ENCODE peak calls at places on chromosomes 16 and 17, in eight cellular contexts. One of them, this sample, is unnamed.

GRCh38 chr17:76922084-76922483 is 53.9 kb downstream of the MGAT5B start:
- DNase-seq in activated CD8-positive, alpha-beta memory T cell treated with anti-CD3 and anti-CD28 coated beads for 24 hours: no peak
- DNase-seq in activated naive CD8-positive, alpha-beta T cell treated with anti-CD3 and anti-CD28 coated beads, Interleukin-2, amount 50 U/mL, for 24 hours: no peak
- DNase-seq in stimulated activated CD4-positive, alpha-beta T cell treated with anti-CD3 and anti-CD28 coated beads, TNF-alpha, amount 100 ng/mL, for 4 hours: no peak
- DNase-seq in Peyer's patch: no peak
- DNase-seq in mesenchymal stem cell: no peak
- DNase-seq in activated CD4-positive, alpha-beta T cell treated with anti-CD3 and anti-CD28 coated beads, Interleukin-2, amount 10 ng/mL, durations not matched to agents 24 days and 14 days: no peak
- DNase-seq in nucleus accumbens: no peak
- DNase-seq in this sample: no peak

GRCh38 chr17:78991017-78991783 is 11.5 kb upstream of the LGALS3BP start:
- DNase-seq in activated CD8-positive, alpha-beta memory T cell treated with anti-CD3 and anti-CD28 coated beads for 24 hours: no peak
- DNase-seq in Peyer's patch: peak
- DNase-seq in activated naive CD8-positive, alpha-beta T cell treated with anti-CD3 and anti-CD28 coated beads, Interleukin-2, amount 50 U/mL, for 24 hours: no peak
- DNase-seq in activated CD4-positive, alpha-beta T cell treated with anti-CD3 and anti-CD28 coated beads, Interleukin-2, amount 10 ng/mL, durations not matched to agents 24 days and 14 days: no peak
- DNase-seq in stimulated activated CD4-positive, alpha-beta T cell treated with anti-CD3 and anti-CD28 coated beads, TNF-alpha, amount 100 ng/mL, for 4 hours: no peak
- DNase-seq in nucleus accumbens: no peak
- DNase-seq in mesenchymal stem cell: no peak
- DNase-seq in this sample: no peak

GRCh38 chr17:6660101-6660500 is 8.5 kb downstream of the C17orf100 start:
- DNase-seq in mesenchymal stem cell: no peak
- DNase-seq in activated CD8-positive, alpha-beta memory T cell treated with anti-CD3 and anti-CD28 coated beads for 24 hours: peak
- DNase-seq in activated CD4-positive, alpha-beta T cell treated with anti-CD3 and anti-CD28 coated beads, Interleukin-2, amount 10 ng/mL, durations not matched to agents 24 days and 14 days: no peak
- DNase-seq in Peyer's patch: no peak
- DNase-seq in activated naive CD8-positive, alpha-beta T cell treated with anti-CD3 and anti-CD28 coated beads, Interleukin-2, amount 50 U/mL, for 24 hours: no peak
- DNase-seq in nucleus accumbens: no peak
- DNase-seq in stimulated activated CD4-positive, alpha-beta T cell treated with anti-CD3 and anti-CD28 coated beads, TNF-alpha, amount 100 ng/mL, for 4 hours: no peak
- DNase-seq in this sample: no peak

GRCh38 chr17:27078296-27078695 is 215.6 kb upstream of the WSB1 start:
- DNase-seq in stimulated activated CD4-positive, alpha-beta T cell treated with anti-CD3 and anti-CD28 coated beads, TNF-alpha, amount 100 ng/mL, for 4 hours: no peak
- DNase-seq in activated CD8-positive, alpha-beta memory T cell treated with anti-CD3 and anti-CD28 coated beads for 24 hours: no peak
- DNase-seq in activated CD4-positive, alpha-beta T cell treated with anti-CD3 and anti-CD28 coated beads, Interleukin-2, amount 10 ng/mL, durations not matched to agents 24 days and 14 days: no peak
- DNase-seq in nucleus accumbens: no peak
- DNase-seq in mesenchymal stem cell: no peak
- DNase-seq in Peyer's patch: no peak
- DNase-seq in activated naive CD8-positive, alpha-beta T cell treated with anti-CD3 and anti-CD28 coated beads, Interleukin-2, amount 50 U/mL, for 24 hours: no peak
- DNase-seq in this sample: no peak

GRCh38 chr16:53912155-53912554 is 208.2 kb downstream of the FTO start:
- DNase-seq in stimulated activated CD4-positive, alpha-beta T cell treated with anti-CD3 and anti-CD28 coated beads, TNF-alpha, amount 100 ng/mL, for 4 hours: no peak
- DNase-seq in activated CD4-positive, alpha-beta T cell treated with anti-CD3 and anti-CD28 coated beads, Interleukin-2, amount 10 ng/mL, durations not matched to agents 24 days and 14 days: peak
- DNase-seq in nucleus accumbens: no peak
- DNase-seq in Peyer's patch: no peak
- DNase-seq in activated naive CD8-positive, alpha-beta T cell treated with anti-CD3 and anti-CD28 coated beads, Interleukin-2, amount 50 U/mL, for 24 hours: peak
- DNase-seq in activated CD8-positive, alpha-beta memory T cell treated with anti-CD3 and anti-CD28 coated beads for 24 hours: no peak
- DNase-seq in mesenchymal stem cell: peak
- DNase-seq in this sample: no peak

GRCh38 chr17:74466111-74466784 is at the start of gene CD300A:
- DNase-seq in Peyer's patch: no peak
- DNase-seq in activated CD8-positive, alpha-beta memory T cell treated with anti-CD3 and anti-CD28 coated beads for 24 hours: no peak
- DNase-seq in nucleus accumbens: no peak
- DNase-seq in stimulated activated CD4-positive, alpha-beta T cell treated with anti-CD3 and anti-CD28 coated beads, TNF-alpha, amount 100 ng/mL, for 4 hours: no peak
- DNase-seq in mesenchymal stem cell: no peak
- DNase-seq in activated CD4-positive, alpha-beta T cell treated with anti-CD3 and anti-CD28 coated beads, Interleukin-2, amount 10 ng/mL, durations not matched to agents 24 days and 14 days: peak
- DNase-seq in activated naive CD8-positive, alpha-beta T cell treated with anti-CD3 and anti-CD28 coated beads, Interleukin-2, amount 50 U/mL, for 24 hours: peak
- DNase-seq in this sample: peak

GRCh38 chr16:17784073-17784472 is 313.3 kb upstream of the XYLT1 start:
- DNase-seq in mesenchymal stem cell: no peak
- DNase-seq in nucleus accumbens: no peak
- DNase-seq in stimulated activated CD4-positive, alpha-beta T cell treated with anti-CD3 and anti-CD28 coated beads, TNF-alpha, amount 100 ng/mL, for 4 hours: no peak
- DNase-seq in activated CD4-positive, alpha-beta T cell treated with anti-CD3 and anti-CD28 coated beads, Interleukin-2, amount 10 ng/mL, durations not matched to agents 24 days and 14 days: no peak
- DNase-seq in activated CD8-positive, alpha-beta memory T cell treated with anti-CD3 and anti-CD28 coated beads for 24 hours: no peak
- DNase-seq in activated naive CD8-positive, alpha-beta T cell treated with anti-CD3 and anti-CD28 coated beads, Interleukin-2, amount 50 U/mL, for 24 hours: no peak
- DNase-seq in Peyer's patch: no peak
- DNase-seq in this sample: no peak

GRCh38 chr16:55571-56136 is 2.0 kb downstream of the SNRNP25 start:
- DNase-seq in mesenchymal stem cell: no peak
- DNase-seq in activated CD4-positive, alpha-beta T cell treated with anti-CD3 and anti-CD28 coated beads, Interleukin-2, amount 10 ng/mL, durations not matched to agents 24 days and 14 days: no peak
- DNase-seq in nucleus accumbens: no peak
- DNase-seq in activated naive CD8-positive, alpha-beta T cell treated with anti-CD3 and anti-CD28 coated beads, Interleukin-2, amount 50 U/mL, for 24 hours: no peak
- DNase-seq in Peyer's patch: no peak
- DNase-seq in activated CD8-positive, alpha-beta memory T cell treated with anti-CD3 and anti-CD28 coated beads for 24 hours: no peak
- DNase-seq in stimulated activated CD4-positive, alpha-beta T cell treated with anti-CD3 and anti-CD28 coated beads, TNF-alpha, amount 100 ng/mL, for 4 hours: no peak
- DNase-seq in this sample: no peak

GRCh38 chr17:39676198-39676819 is 8.1 kb downstream of the PNMT start:
- DNase-seq in mesenchymal stem cell: no peak
- DNase-seq in activated naive CD8-positive, alpha-beta T cell treated with anti-CD3 and anti-CD28 coated beads, Interleukin-2, amount 50 U/mL, for 24 hours: peak
- DNase-seq in activated CD4-positive, alpha-beta T cell treated with anti-CD3 and anti-CD28 coated beads, Interleukin-2, amount 10 ng/mL, durations not matched to agents 24 days and 14 days: peak
- DNase-seq in Peyer's patch: peak
- DNase-seq in activated CD8-positive, alpha-beta memory T cell treated with anti-CD3 and anti-CD28 coated beads for 24 hours: peak
- DNase-seq in stimulated activated CD4-positive, alpha-beta T cell treated with anti-CD3 and anti-CD28 coated beads, TNF-alpha, amount 100 ng/mL, for 4 hours: no peak
- DNase-seq in nucleus accumbens: no peak
- DNase-seq in this sample: peak

GRCh38 chr17:28405632-28406477 is at the start of gene SLC46A1:
- DNase-seq in activated CD8-positive, alpha-beta memory T cell treated with anti-CD3 and anti-CD28 coated beads for 24 hours: peak
- DNase-seq in nucleus accumbens: peak
- DNase-seq in Peyer's patch: peak
- DNase-seq in activated naive CD8-positive, alpha-beta T cell treated with anti-CD3 and anti-CD28 coated beads, Interleukin-2, amount 50 U/mL, for 24 hours: peak
- DNase-seq in stimulated activated CD4-positive, alpha-beta T cell treated with anti-CD3 and anti-CD28 coated beads, TNF-alpha, amount 100 ng/mL, for 4 hours: peak
- DNase-seq in mesenchymal stem cell: peak
- DNase-seq in activated CD4-positive, alpha-beta T cell treated with anti-CD3 and anti-CD28 coated beads, Interleukin-2, amount 10 ng/mL, durations not matched to agents 24 days and 14 days: peak
- DNase-seq in this sample: peak

GRCh38 chr17:79950711-79951110 is 85.0 kb downstream of the TBC1D16 start:
- DNase-seq in mesenchymal stem cell: no peak
- DNase-seq in activated CD8-positive, alpha-beta memory T cell treated with anti-CD3 and anti-CD28 coated beads for 24 hours: no peak
- DNase-seq in activated CD4-positive, alpha-beta T cell treated with anti-CD3 and anti-CD28 coated beads, Interleukin-2, amount 10 ng/mL, durations not matched to agents 24 days and 14 days: no peak
- DNase-seq in nucleus accumbens: peak
- DNase-seq in activated naive CD8-positive, alpha-beta T cell treated with anti-CD3 and anti-CD28 coated beads, Interleukin-2, amount 50 U/mL, for 24 hours: no peak
- DNase-seq in stimulated activated CD4-positive, alpha-beta T cell treated with anti-CD3 and anti-CD28 coated beads, TNF-alpha, amount 100 ng/mL, for 4 hours: no peak
- DNase-seq in Peyer's patch: peak
- DNase-seq in this sample: no peak

GRCh38 chr16:1612320-1613111 is at the start of gene CRAMP1:
- DNase-seq in activated CD4-positive, alpha-beta T cell treated with anti-CD3 and anti-CD28 coated beads, Interleukin-2, amount 10 ng/mL, durations not matched to agents 24 days and 14 days: peak
- DNase-seq in activated CD8-positive, alpha-beta memory T cell treated with anti-CD3 and anti-CD28 coated beads for 24 hours: no peak
- DNase-seq in Peyer's patch: no peak
- DNase-seq in stimulated activated CD4-positive, alpha-beta T cell treated with anti-CD3 and anti-CD28 coated beads, TNF-alpha, amount 100 ng/mL, for 4 hours: no peak
- DNase-seq in nucleus accumbens: no peak
- DNase-seq in activated naive CD8-positive, alpha-beta T cell treated with anti-CD3 and anti-CD28 coated beads, Interleukin-2, amount 50 U/mL, for 24 hours: peak
- DNase-seq in mesenchymal stem cell: peak
- DNase-seq in this sample: peak

GRCh38 chr17:22409160-22409751 is 716.9 kb downstream of the KCNJ18 start:
- DNase-seq in nucleus accumbens: no peak
- DNase-seq in Peyer's patch: no peak
- DNase-seq in stimulated activated CD4-positive, alpha-beta T cell treated with anti-CD3 and anti-CD28 coated beads, TNF-alpha, amount 100 ng/mL, for 4 hours: no peak
- DNase-seq in activated CD8-positive, alpha-beta memory T cell treated with anti-CD3 and anti-CD28 coated beads for 24 hours: no peak
- DNase-seq in activated naive CD8-positive, alpha-beta T cell treated with anti-CD3 and anti-CD28 coated beads, Interleukin-2, amount 50 U/mL, for 24 hours: no peak
- DNase-seq in mesenchymal stem cell: no peak
- DNase-seq in activated CD4-positive, alpha-beta T cell treated with anti-CD3 and anti-CD28 coated beads, Interleukin-2, amount 10 ng/mL, durations not matched to agents 24 days and 14 days: no peak
- DNase-seq in this sample: no peak

GRCh38 chr17:78934681-78935418 is 9.7 kb upstream of the TIMP2 start:
- DNase-seq in stimulated activated CD4-positive, alpha-beta T cell treated with anti-CD3 and anti-CD28 coated beads, TNF-alpha, amount 100 ng/mL, for 4 hours: no peak
- DNase-seq in activated CD4-positive, alpha-beta T cell treated with anti-CD3 and anti-CD28 coated beads, Interleukin-2, amount 10 ng/mL, durations not matched to agents 24 days and 14 days: no peak
- DNase-seq in mesenchymal stem cell: no peak
- DNase-seq in activated CD8-positive, alpha-beta memory T cell treated with anti-CD3 and anti-CD28 coated beads for 24 hours: no peak
- DNase-seq in activated naive CD8-positive, alpha-beta T cell treated with anti-CD3 and anti-CD28 coated beads, Interleukin-2, amount 50 U/mL, for 24 hours: no peak
- DNase-seq in nucleus accumbens: no peak
- DNase-seq in Peyer's patch: no peak
- DNase-seq in this sample: no peak

GRCh38 chr16:47965439-47965838 is 190.4 kb downstream of the ABCC12 start:
- DNase-seq in activated CD8-positive, alpha-beta memory T cell treated with anti-CD3 and anti-CD28 coated beads for 24 hours: no peak
- DNase-seq in nucleus accumbens: peak
- DNase-seq in activated CD4-positive, alpha-beta T cell treated with anti-CD3 and anti-CD28 coated beads, Interleukin-2, amount 10 ng/mL, durations not matched to agents 24 days and 14 days: no peak
- DNase-seq in stimulated activated CD4-positive, alpha-beta T cell treated with anti-CD3 and anti-CD28 coated beads, TNF-alpha, amount 100 ng/mL, for 4 hours: no peak
- DNase-seq in Peyer's patch: no peak
- DNase-seq in activated naive CD8-positive, alpha-beta T cell treated with anti-CD3 and anti-CD28 coated beads, Interleukin-2, amount 50 U/mL, for 24 hours: no peak
- DNase-seq in mesenchymal stem cell: no peak
- DNase-seq in this sample: no peak

GRCh38 chr16:15829460-15829859 is 27.4 kb downstream of the MYH11 start:
- DNase-seq in mesenchymal stem cell: no peak
- DNase-seq in Peyer's patch: no peak
- DNase-seq in nucleus accumbens: no peak
- DNase-seq in activated CD4-positive, alpha-beta T cell treated with anti-CD3 and anti-CD28 coated beads, Interleukin-2, amount 10 ng/mL, durations not matched to agents 24 days and 14 days: no peak
- DNase-seq in activated naive CD8-positive, alpha-beta T cell treated with anti-CD3 and anti-CD28 coated beads, Interleukin-2, amount 50 U/mL, for 24 hours: no peak
- DNase-seq in stimulated activated CD4-positive, alpha-beta T cell treated with anti-CD3 and anti-CD28 coated beads, TNF-alpha, amount 100 ng/mL, for 4 hours: no peak
- DNase-seq in activated CD8-positive, alpha-beta memory T cell treated with anti-CD3 and anti-CD28 coated beads for 24 hours: no peak
- DNase-seq in this sample: peak

GRCh38 chr16:68116256-68116853 is 31.2 kb downstream of the NFATC3 start:
- DNase-seq in mesenchymal stem cell: peak
- DNase-seq in nucleus accumbens: no peak
- DNase-seq in activated CD4-positive, alpha-beta T cell treated with anti-CD3 and anti-CD28 coated beads, Interleukin-2, amount 10 ng/mL, durations not matched to agents 24 days and 14 days: peak
- DNase-seq in activated CD8-positive, alpha-beta memory T cell treated with anti-CD3 and anti-CD28 coated beads for 24 hours: no peak
- DNase-seq in Peyer's patch: no peak
- DNase-seq in stimulated activated CD4-positive, alpha-beta T cell treated with anti-CD3 and anti-CD28 coated beads, TNF-alpha, amount 100 ng/mL, for 4 hours: no peak
- DNase-seq in activated naive CD8-positive, alpha-beta T cell treated with anti-CD3 and anti-CD28 coated beads, Interleukin-2, amount 50 U/mL, for 24 hours: no peak
- DNase-seq in this sample: no peak

GRCh38 chr17:1030684-1031557 is 34.0 kb downstream of the TIMM22 start:
- DNase-seq in activated CD4-positive, alpha-beta T cell treated with anti-CD3 and anti-CD28 coated beads, Interleukin-2, amount 10 ng/mL, durations not matched to agents 24 days and 14 days: no peak
- DNase-seq in activated CD8-positive, alpha-beta memory T cell treated with anti-CD3 and anti-CD28 coated beads for 24 hours: no peak
- DNase-seq in mesenchymal stem cell: no peak
- DNase-seq in Peyer's patch: no peak
- DNase-seq in stimulated activated CD4-positive, alpha-beta T cell treated with anti-CD3 and anti-CD28 coated beads, TNF-alpha, amount 100 ng/mL, for 4 hours: no peak
- DNase-seq in nucleus accumbens: no peak
- DNase-seq in activated naive CD8-positive, alpha-beta T cell treated with anti-CD3 and anti-CD28 coated beads, Interleukin-2, amount 50 U/mL, for 24 hours: no peak
- DNase-seq in this sample: no peak

GRCh38 chr17:45425125-45425983 is 7.3 kb downstream of the ARHGAP27 start:
- DNase-seq in mesenchymal stem cell: peak
- DNase-seq in activated CD4-positive, alpha-beta T cell treated with anti-CD3 and anti-CD28 coated beads, Interleukin-2, amount 10 ng/mL, durations not matched to agents 24 days and 14 days: no peak
- DNase-seq in Peyer's patch: peak
- DNase-seq in nucleus accumbens: no peak
- DNase-seq in activated CD8-positive, alpha-beta memory T cell treated with anti-CD3 and anti-CD28 coated beads for 24 hours: peak
- DNase-seq in activated naive CD8-positive, alpha-beta T cell treated with anti-CD3 and anti-CD28 coated beads, Interleukin-2, amount 50 U/mL, for 24 hours: no peak
- DNase-seq in stimulated activated CD4-positive, alpha-beta T cell treated with anti-CD3 and anti-CD28 coated beads, TNF-alpha, amount 100 ng/mL, for 4 hours: no peak
- DNase-seq in this sample: peak

This sample was measured in mucosa of descending colon.